ENCODE peak calls at places on chromosomes 6 and 20, in five cellular contexts. A, V, B, J and T are unnamed samples.

GRCh38 chr20:10793741-10794140 is 119.9 kb upstream of the JAG1 start:
- DNase-seq in A (no peak), V (no peak), B (no peak), J (no peak), T (no peak)

GRCh38 chr6:16751251-16751946 is 9.9 kb downstream of the ATXN1 start:
- DNase-seq in A (no peak), V (no peak), B (no peak), J (no peak), T (no peak)

GRCh38 chr6:1498491-1499113 is 109.2 kb downstream of the FOXF2 start:
- DNase-seq in A (no peak), V (no peak), B (no peak), J (no peak), T (no peak)

GRCh38 chr20:41308290-41308691 is 9.2 kb downstream of the ZHX3 start:
- DNase-seq in A (no peak), V (no peak), B (no peak), J (peak; percentile 59), T (no peak)

GRCh38 chr20:37821691-37822655 is 81.0 kb upstream of the VSTM2L start:
- DNase-seq in A (no peak), V (no peak), B (no peak), J (no peak), T (no peak)

GRCh38 chr6:86937219-86938079 is at the start of gene HTR1E:
- DNase-seq in A (no peak), V (no peak), B (no peak), J (peak; percentile 36), T (no peak)

GRCh38 chr6:161333410-161333809 is 59.5 kb upstream of the AGPAT4 start:
- DNase-seq in A (no peak), V (no peak), B (no peak), J (no peak), T (no peak)

GRCh38 chr20:44728835-44729342 is 13.7 kb downstream of the CCN5 start:
- DNase-seq in A (no peak), V (no peak), B (no peak), J (peak; percentile 90), T (no peak)

GRCh38 chr6:53302678-53303360 is 45.9 kb downstream of the ELOVL5 start:
- DNase-seq in A (no peak), V (no peak), B (no peak), J (peak; percentile 95), T (no peak)

GRCh38 chr20:63740501-63741353 is 1.2 kb downstream of the SLC2A4RG start:
- DNase-seq in A (no peak), V (no peak), B (peak; percentile 93), J (peak; percentile 86), T (peak; percentile 96)

GRCh38 chr20:62961310-62961783 is 8.8 kb downstream of the SLC17A9 start:
- DNase-seq in A (no peak), V (no peak), B (no peak), J (no peak), T (no peak)

GRCh38 chr6:156876302-156876701 is 99.1 kb downstream of the ARID1B start:
- DNase-seq in A (no peak), V (no peak), B (no peak), J (no peak), T (no peak)

GRCh38 chr6:41713161-41713649 is 22.2 kb downstream of the TFEB start:
- DNase-seq in A (no peak), V (no peak), B (no peak), J (no peak), T (no peak)

GRCh38 chr20:3392756-3393155 is 14.7 kb downstream of the DNAAF9 start:
- DNase-seq in A (no peak), V (no peak), B (no peak), J (no peak), T (no peak)

GRCh38 chr6:78831492-78831891 is 35.9 kb upstream of the IRAK1BP1 start:
- DNase-seq in A (no peak), V (no peak), B (no peak), J (peak; percentile 27), T (no peak)

GRCh38 chr6:142842423-142843261 is 102.3 kb downstream of the HIVEP2 start:
- DNase-seq in A (no peak), V (no peak), B (no peak), J (peak; percentile 91), T (no peak)

GRCh38 chr6:147065786-147066185 is 138.4 kb upstream of the STXBP5 start:
- DNase-seq in A (no peak), V (no peak), B (peak; percentile 20), J (no peak), T (no peak)

GRCh38 chr6:154565331-154565730 is 54.8 kb upstream of the CNKSR3 start:
- DNase-seq in A (no peak), V (no peak), B (no peak), J (no peak), T (no peak)

GRCh38 chr6:132734694-132735236 is 20.9 kb upstream of the VNN1 start:
- DNase-seq in A (no peak), V (no peak), B (no peak), J (no peak), T (no peak)

GRCh38 chr6:95973976-95974375 is 41.8 kb upstream of the FUT9 start:
- DNase-seq in A (no peak), V (no peak), B (no peak), J (no peak), T (no peak)

GRCh38 chr6:66568271-66568670 is 861.2 kb upstream of the EYS start:
- DNase-seq in A (no peak), V (no peak), B (no peak), J (no peak), T (no peak)

GRCh38 chr6:163335671-163336545 is 78.6 kb upstream of the QKI start:
- DNase-seq in A (no peak), V (no peak), B (no peak), J (peak; percentile 95), T (no peak)

GRCh38 chr20:48958743-48959142 is 37.2 kb downstream of the ARFGEF2 start:
- DNase-seq in A (no peak), V (no peak), B (no peak), J (no peak), T (no peak)

GRCh38 chr6:149840345-149841075 is 23.6 kb downstream of the LRP11 start:
- DNase-seq in A (peak; percentile 37), V (no peak), B (peak; percentile 76), J (peak; percentile 66), T (no peak)

GRCh38 chr6:11851405-11851804 is 72.8 kb upstream of the ADTRP start:
- DNase-seq in A (no peak), V (no peak), B (no peak), J (no peak), T (no peak)

DNA sequence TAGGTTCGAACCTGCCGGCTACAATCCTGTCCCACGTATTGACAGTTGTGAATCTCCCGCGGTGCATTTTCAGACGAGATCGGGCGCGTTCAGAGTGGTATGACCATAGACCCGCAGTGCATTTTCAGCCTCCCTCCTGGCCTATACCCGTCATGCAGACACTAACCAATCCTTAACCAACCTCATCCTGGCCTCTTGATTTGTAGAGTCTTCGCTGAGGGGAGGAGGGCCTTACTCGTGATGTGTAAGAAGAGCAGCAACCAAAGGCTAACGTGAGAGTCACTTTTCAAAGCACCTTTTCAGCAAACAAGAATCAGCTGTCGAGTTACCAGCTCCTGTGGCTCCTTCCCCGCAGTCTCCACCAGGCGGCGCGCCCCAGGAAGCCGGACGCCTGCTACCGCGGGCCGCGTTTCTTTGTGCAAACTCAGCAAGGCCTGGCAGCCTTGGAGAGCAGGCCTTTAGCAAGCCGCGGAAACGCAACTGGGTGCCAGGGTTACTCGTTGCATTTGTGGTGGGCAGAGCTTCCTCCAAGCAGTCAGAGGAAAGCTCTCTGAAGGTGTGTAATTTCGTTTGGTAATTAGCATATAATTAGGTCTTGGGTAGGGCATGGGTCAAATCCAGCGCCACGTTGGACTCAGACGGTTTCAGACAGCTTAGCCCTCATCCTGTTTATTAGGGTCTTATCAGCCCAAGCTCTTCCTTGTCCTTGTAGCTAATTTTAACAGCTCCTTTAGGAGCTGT is 139.8 kb downstream of the OR2B2 start:
- DNase-seq in A (peak; percentile 58), V (no peak), B (peak; percentile 93), J (peak; percentile 77), T (no peak)
- TF ChIP-seq POLR2AphosphoS5 in A (no peak), V (no peak), B (no peak), J (no peak), T (peak; percentile 48)

DNA sequence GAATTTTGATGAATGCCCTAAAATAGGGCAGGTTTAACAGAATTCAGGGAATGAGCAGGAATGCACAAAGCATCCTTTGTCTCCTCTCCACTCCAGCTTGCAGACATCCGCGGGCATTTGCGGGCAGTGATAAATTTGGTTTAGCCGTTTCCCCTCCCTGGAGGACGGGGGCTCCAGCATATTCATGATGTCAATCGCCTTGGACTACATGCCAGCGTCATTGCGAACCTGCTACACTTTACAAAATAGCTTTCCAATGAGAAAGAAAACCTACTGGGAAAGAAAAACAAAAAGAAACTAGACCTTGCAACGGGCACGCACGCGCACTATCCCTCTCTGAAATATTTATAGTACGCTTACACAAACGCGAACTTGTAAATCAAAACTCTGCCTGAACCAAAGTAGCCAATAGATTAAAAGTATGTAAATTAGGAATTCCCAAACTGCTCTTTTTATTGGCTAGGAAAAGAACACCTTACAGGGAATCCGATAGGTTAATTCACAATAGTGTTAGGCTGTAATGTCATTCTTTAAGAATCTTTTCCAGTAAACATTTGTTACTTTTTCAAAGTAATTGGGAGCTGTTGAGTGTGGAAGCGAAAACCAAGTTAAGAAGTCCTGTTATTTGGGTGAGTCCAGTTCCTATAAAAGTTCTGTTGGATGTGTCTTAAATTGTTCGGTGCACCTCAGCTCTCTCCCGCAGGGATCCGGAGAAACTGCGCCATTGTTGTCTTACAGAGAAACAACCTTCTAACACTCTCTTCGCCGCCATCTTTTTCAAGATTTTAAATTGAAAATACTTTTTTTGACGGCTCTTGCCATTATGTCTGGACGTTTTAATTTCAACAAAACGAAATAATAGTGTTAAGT is 136.7 kb downstream of the HFE start:
- DNase-seq in A (no peak), V (no peak), B (peak; percentile 79), J (peak; percentile 94), T (no peak)
- TF ChIP-seq POLR2AphosphoS5 in A (peak; percentile 20), V (peak; percentile 75), B (peak; percentile 85), J (no peak), T (peak; percentile 96)

DNA sequence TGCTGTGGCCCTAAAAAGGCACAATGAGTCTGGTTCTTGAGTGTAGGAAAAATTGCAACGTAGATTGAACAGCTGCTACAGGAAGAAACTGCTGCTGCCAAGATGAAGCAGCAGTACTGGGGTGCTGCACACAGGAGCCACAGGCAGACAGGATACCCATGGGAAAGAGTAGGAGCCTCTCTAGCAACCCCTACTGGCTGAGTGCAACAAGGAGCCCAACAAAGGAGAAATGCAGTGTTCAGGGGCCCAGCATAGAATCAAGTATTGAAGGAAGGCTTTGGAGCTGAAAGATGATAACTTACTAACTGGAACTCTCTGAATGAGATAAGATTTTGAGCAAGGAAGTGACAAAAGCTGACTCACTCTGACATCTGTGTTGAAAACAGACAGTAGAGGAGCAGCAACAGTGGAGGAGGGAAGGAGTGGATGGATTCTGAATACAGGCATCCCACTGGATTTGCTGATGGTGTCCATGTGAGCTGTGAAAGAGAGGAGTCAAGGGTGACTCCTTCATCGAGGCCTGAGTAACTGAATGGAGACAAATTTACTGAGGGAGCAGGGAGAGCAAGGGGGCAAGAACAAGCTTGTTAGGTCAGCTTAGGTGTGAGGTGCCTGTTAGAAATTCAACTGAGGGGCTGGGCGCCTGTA is 534.7 kb upstream of the JARID2 start:
- DNase-seq in A (peak; percentile 24), V (no peak), B (peak; percentile 49), J (no peak), T (no peak)
- TF ChIP-seq POLR2AphosphoS5 in A (no peak), V (no peak), B (no peak), J (no peak), T (no peak)

DNA sequence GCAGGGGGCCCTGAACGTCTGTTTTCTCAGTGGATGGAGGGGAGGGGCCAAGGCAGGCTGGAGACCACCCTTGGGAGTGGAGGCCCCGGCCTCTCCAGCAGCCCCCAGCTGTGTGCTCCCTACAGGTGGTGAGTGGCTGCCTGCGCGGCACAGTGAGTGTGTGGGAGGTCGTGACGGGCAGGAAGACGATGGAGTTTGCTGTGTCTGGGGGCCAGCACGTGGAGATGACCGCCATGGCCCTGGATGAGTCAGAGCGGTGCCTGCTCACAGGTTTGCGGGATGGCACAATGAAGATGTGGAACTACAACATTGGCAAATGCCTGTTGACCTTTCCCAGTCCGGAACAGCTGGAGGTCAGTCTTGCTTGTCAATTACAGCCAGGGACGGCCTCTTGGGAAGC is 52.6 kb downstream of the EFCAB8 start:
- DNase-seq in A (no peak), V (no peak), B (no peak), J (no peak), T (no peak)
- TF ChIP-seq POLR2AphosphoS5 in A (no peak), V (no peak), B (no peak), J (no peak), T (no peak)